ENCODE peak calls at places on chromosomes 4 and X, in ten cellular contexts. P, I, G, W, N, X, J, R, L and F are unnamed samples.

GRCh38 chr4:179110356-179110755 is 1668.1 kb upstream of the AGA start:
- DNase-seq in P (peak; percentile 19), I (no peak), G (no peak), W (no peak), N (no peak), X (no peak), J (no peak), R (no peak), L (no peak), F (no peak)

GRCh38 chr4:88230953-88231835 is 53.2 kb downstream of the PPM1K start:
- DNase-seq in P (no peak), I (no peak), G (no peak), W (no peak), N (no peak), X (no peak), J (no peak), R (no peak), L (no peak), F (peak; percentile 42)

GRCh38 chr4:145619639-145619996 is 433 bp downstream of the MMAA start:
- DNase-seq in P (peak; percentile 78), I (no peak), G (peak; percentile 34), W (peak; percentile 77), N (no peak), X (peak; percentile 63), J (no peak), R (no peak), L (peak; percentile 82), F (no peak)

GRCh38 chrX:78517124-78517523 is 142.0 kb downstream of the RTL3 start:
- DNase-seq in P (no peak), I (no peak), G (no peak), W (no peak), N (no peak), X (no peak), J (no peak), R (no peak), L (no peak), F (no peak)

GRCh38 chrX:108795240-108795639 is 58.9 kb upstream of the IRS4 start:
- DNase-seq in P (no peak), I (no peak), G (no peak), W (no peak), N (no peak), X (no peak), J (no peak), R (no peak), L (no peak), F (no peak)

GRCh38 chr4:151865327-151865726 is 104.5 kb upstream of the GATB start:
- DNase-seq in P (no peak), I (no peak), G (no peak), W (peak; percentile 39), N (peak; percentile 63), X (no peak), J (no peak), R (no peak), L (peak; percentile 46), F (no peak)

GRCh38 chrX:114985967-114986592 is 31.3 kb downstream of the IL13RA2 start:
- DNase-seq in P (no peak), I (no peak), G (no peak), W (no peak), N (no peak), X (no peak), J (no peak), R (no peak), L (no peak), F (no peak)

GRCh38 chr4:118727360-118727759 is 42.2 kb downstream of the METTL14 start:
- DNase-seq in P (no peak), I (no peak), G (no peak), W (no peak), N (no peak), X (no peak), J (no peak), R (no peak), L (no peak), F (no peak)

GRCh38 chr4:151774324-151774723 is 13.5 kb upstream of the GATB start:
- DNase-seq in P (no peak), I (no peak), G (no peak), W (no peak), N (no peak), X (no peak), J (no peak), R (no peak), L (no peak), F (no peak)

GRCh38 chr4:177455591-177455990 is 13.4 kb upstream of the AGA start:
- DNase-seq in P (no peak), I (no peak), G (no peak), W (no peak), N (no peak), X (no peak), J (peak; percentile 27), R (no peak), L (peak; percentile 77), F (no peak)

GRCh38 chr4:118774989-118775388 is 60.9 kb downstream of the SEC24D start:
- DNase-seq in P (no peak), I (no peak), G (no peak), W (no peak), N (no peak), X (no peak), J (no peak), R (no peak), L (no peak), F (no peak)

GRCh38 chr4:78529569-78530209 is 21.9 kb upstream of the ANXA3 start:
- DNase-seq in P (no peak), I (no peak), G (no peak), W (no peak), N (no peak), X (no peak), J (no peak), R (no peak), L (no peak), F (no peak)

GRCh38 chr4:79164961-79165610 is 160.8 kb downstream of the NAA11 start:
- DNase-seq in P (no peak), I (no peak), G (no peak), W (no peak), N (no peak), X (no peak), J (no peak), R (no peak), L (no peak), F (no peak)

GRCh38 chrX:56588397-56589188 is 25.2 kb downstream of the UBQLN2 start:
- DNase-seq in P (no peak), I (no peak), G (no peak), W (no peak), N (no peak), X (no peak), J (no peak), R (no peak), L (no peak), F (no peak)

GRCh38 chr4:7421356-7422097 is 13.2 kb downstream of the PSAPL1 start:
- DNase-seq in P (no peak), I (peak; percentile 56), G (peak; percentile 9), W (peak; percentile 24), N (no peak), X (peak; percentile 37), J (no peak), R (no peak), L (no peak), F (no peak)

GRCh38 chr4:7422098-7422897 is 12.4 kb downstream of the PSAPL1 start:
- DNase-seq in P (no peak), I (no peak), G (peak; percentile 16), W (peak; percentile 22), N (no peak), X (peak; percentile 54), J (no peak), R (no peak), L (peak; percentile 2), F (no peak)

GRCh38 chr4:7419961-7420660 is 14.6 kb downstream of the PSAPL1 start:
- DNase-seq in P (no peak), I (no peak), G (no peak), W (peak; percentile 4), N (no peak), X (no peak), J (no peak), R (no peak), L (no peak), F (no peak)

GRCh38 chr4:7422898-7423180 is 11.9 kb downstream of the PSAPL1 start:
- DNase-seq in P (no peak), I (no peak), G (no peak), W (no peak), N (no peak), X (no peak), J (no peak), R (no peak), L (no peak), F (no peak)

GRCh38 chr4:7420661-7421040 is 14.1 kb downstream of the PSAPL1 start:
- DNase-seq in P (no peak), I (peak; percentile 79), G (peak; percentile 9), W (peak; percentile 24), N (no peak), X (peak; percentile 47), J (no peak), R (no peak), L (no peak), F (no peak)
- TF ChIP-seq EP300 in P (no peak), I (no peak), G (no peak), W (no peak), N (no peak), X (no peak), J (no peak), R (no peak), L (no peak), F (no peak)

GRCh38 chr4:149997881-149998421 is 80.3 kb upstream of the DCLK2 start:
- DNase-seq in P (peak; percentile 71), I (no peak), G (no peak), W (no peak), N (no peak), X (no peak), J (peak; percentile 13), R (no peak), L (peak; percentile 27), F (no peak)
- H3K27ac ChIP-seq in P (peak overlapping the region; percentile 69), I (no peak overlapping the region), G (no peak overlapping the region), W (no peak overlapping the region), N (no peak overlapping the region), X (no peak overlapping the region), J (peak overlapping the region; percentile 8), R (no peak overlapping the region), L (peak overlapping the region; percentile 38), F (peak overlapping the region; percentile 10)

DNA sequence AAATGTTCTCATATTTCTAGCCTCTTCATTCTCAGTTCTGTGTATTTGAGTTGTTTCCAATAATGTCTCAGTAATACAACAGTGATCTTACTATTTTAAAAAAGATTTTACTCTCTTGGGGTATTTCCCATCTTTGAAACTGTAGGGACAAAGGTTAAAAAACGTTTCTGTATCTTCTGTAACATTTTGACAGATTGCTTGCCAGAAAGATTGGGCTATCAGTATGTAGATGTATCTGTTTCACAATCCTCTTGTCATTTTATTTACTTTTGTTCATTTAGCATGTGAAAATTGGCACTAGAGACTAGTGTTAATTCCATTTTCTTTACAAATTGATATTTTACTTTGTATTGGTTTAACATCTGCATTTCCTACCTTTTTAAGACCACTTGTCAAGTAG is 6.2 kb upstream of the CXCL9 start:
- DNase-seq in P (no peak), I (no peak), G (no peak), W (no peak), N (no peak), X (no peak), J (no peak), R (no peak), L (no peak), F (no peak)
- H3K4me1 ChIP-seq in P (no peaks in the 10 kb centered on the region), I (no peaks in the 10 kb centered on the region), G (no peaks in the 10 kb centered on the region), W (peaks cover 11% of the 10 kb centered on the region), N (peaks cover 18% of the 10 kb centered on the region), X (peaks cover 13% of the 10 kb centered on the region), J (peaks cover 7% of the 10 kb centered on the region), R (peaks cover 7% of the 10 kb centered on the region), L (no peaks in the 10 kb centered on the region), F (peaks cover 20% of the 10 kb centered on the region)

DNA sequence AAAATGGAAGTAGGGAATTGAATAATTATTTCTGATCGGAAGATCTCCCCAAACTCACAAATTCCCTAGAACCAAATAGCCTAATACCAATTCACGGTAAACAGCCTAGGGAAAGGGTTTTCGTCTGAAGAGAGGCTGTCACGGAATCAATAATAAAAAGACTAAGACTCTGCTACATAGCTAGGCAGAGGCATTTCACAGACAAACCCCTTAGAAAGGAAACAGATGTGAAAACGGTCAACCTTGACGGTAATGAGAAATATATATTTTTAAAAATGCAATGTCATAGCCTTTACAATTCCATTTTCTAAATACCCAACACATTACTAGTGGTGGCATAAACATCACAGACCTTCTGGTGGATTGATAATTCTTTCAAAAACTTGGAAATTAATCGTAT is 28.4 kb downstream of the PROM1 start:
- DNase-seq in P (no peak), I (no peak), G (no peak), W (no peak), N (no peak), X (no peak), J (no peak), R (no peak), L (no peak), F (no peak)
- TF ChIP-seq EP300 in P (no peak), I (no peak), G (no peak), W (no peak), N (no peak), X (no peak), J (no peak), R (no peak), L (no peak), F (no peak)